ENCODE peak calls at places on chromosomes 13 and 19, in eight cellular contexts. X is HFF-Myc; C is Jurkat, Clone E6-1; Q is activated naive CD8-positive, alpha-beta T cell treated with anti-CD3 and anti-CD28 coated beads, Interleukin-2, amount 50 U/mL, for 24 hours; G is activated T-helper 1 cell treated with anti-CD3 and anti-CD28 coated beads, Interleukin-2, amount 50 U/mL, for 16 hours; N is progenitor cell of endocrine pancreas; P is tibial nerve; D is BJ. R is an unnamed sample.

GRCh38 chr13:59119475-59119874 is 1044.3 kb downstream of the DIAPH3 start:
- DNase-seq in X (no peak), C (no peak), D (no peak), Q (no peak), P (no peak), N (no peak), G (no peak), R (no peak)

GRCh38 chr13:50643055-50643454 is 200.4 kb downstream of the DLEU7 start:
- DNase-seq in C (no peak), Q (no peak), P (no peak), D (no peak), N (no peak), X (no peak), G (no peak), R (no peak)

GRCh38 chr13:60756306-60756705 is 359.3 kb downstream of the TDRD3 start:
- DNase-seq in G (no peak), N (no peak), C (no peak), X (no peak), D (no peak), Q (no peak), P (no peak), R (no peak)

GRCh38 chr13:98672947-98673545 is 79.4 kb downstream of the SLC15A1 start:
- DNase-seq in P (peak), Q (peak), G (no peak), X (peak), C (peak), D (no peak), N (peak), R (peak)

GRCh38 chr19:2556221-2557092 is 80.5 kb downstream of the GADD45B start:
- DNase-seq in N (no peak), G (no peak), P (no peak), Q (no peak), D (no peak), C (no peak), X (no peak), R (no peak)

GRCh38 chr13:112903606-112904195 is 65.3 kb upstream of the MCF2L start:
- DNase-seq in X (no peak), Q (no peak), D (no peak), N (no peak), P (no peak), G (no peak), C (no peak), R (no peak)

GRCh38 chr13:83221813-83222241 is 660.4 kb downstream of the SLITRK1 start:
- DNase-seq in N (no peak), P (no peak), G (no peak), D (peak), C (no peak), X (peak), Q (no peak), R (peak)

GRCh38 chr19:55454787-55455243 is 6.6 kb downstream of the ISOC2 start:
- DNase-seq in G (no peak), X (no peak), N (no peak), C (peak), Q (peak), P (no peak), D (no peak), R (no peak)

GRCh38 chr19:44908074-44908835 is 2.7 kb downstream of the APOE start:
- DNase-seq in P (no peak), G (no peak), C (no peak), N (no peak), D (no peak), Q (no peak), X (no peak), R (no peak)

GRCh38 chr19:55196803-55197202 is 12.5 kb downstream of the PTPRH start:
- DNase-seq in X (no peak), N (no peak), P (no peak), D (no peak), Q (no peak), C (no peak), G (no peak), R (no peak)

GRCh38 chr13:23433171-23434153 is at the start of gene SACS:
- DNase-seq in P (no peak), G (no peak), Q (no peak), X (no peak), C (no peak), N (no peak), D (no peak), R (no peak)

GRCh38 chr13:51804295-51805172 is 571 bp upstream of the DHRS12 start:
- DNase-seq in X (no peak), N (no peak), D (no peak), G (no peak), Q (peak), P (peak), C (no peak), R (no peak)

GRCh38 chr13:19818223-19818842 is 35.6 kb upstream of the PSPC1 start:
- DNase-seq in G (peak), P (no peak), X (no peak), D (no peak), C (no peak), Q (peak), N (peak), R (no peak)